ENCODE peak calls at places on chromosomes 2 and 18, in four cellular contexts. One of them, this sample, is unnamed.

GRCh38 chr18:36798738-36799473 is 29.9 kb downstream of the TPGS2 start:
- DNase-seq in glutamatergic neuron: no peak
- DNase-seq in fibroblast of the conjunctiva: no peak
- DNase-seq in skeletal muscle cell: no peak
- DNase-seq in this sample: no peak

GRCh38 chr2:126990605-126991532 is 92.2 kb downstream of the TEX51 start:
- DNase-seq in skeletal muscle cell: no peak
- DNase-seq in fibroblast of the conjunctiva: no peak
- DNase-seq in glutamatergic neuron: no peak
- DNase-seq in this sample: no peak

GRCh38 chr2:214808481-214808931 is 977 bp downstream of the BARD1 start:
- DNase-seq in skeletal muscle cell: no peak
- DNase-seq in glutamatergic neuron: no peak
- DNase-seq in fibroblast of the conjunctiva: no peak
- DNase-seq in this sample: no peak

GRCh38 chr18:55380574-55380973 is 207.4 kb downstream of the TCF4 start:
- DNase-seq in fibroblast of the conjunctiva: no peak
- DNase-seq in skeletal muscle cell: no peak
- DNase-seq in glutamatergic neuron: no peak
- DNase-seq in this sample: no peak

GRCh38 chr2:28185153-28185552 is 207.5 kb upstream of the FOSL2 start:
- DNase-seq in glutamatergic neuron: no peak
- DNase-seq in skeletal muscle cell: no peak
- DNase-seq in fibroblast of the conjunctiva: no peak
- DNase-seq in this sample: no peak

GRCh38 chr18:48527467-48527866 is 11.4 kb upstream of the CTIF start:
- DNase-seq in skeletal muscle cell: no peak
- DNase-seq in fibroblast of the conjunctiva: no peak
- DNase-seq in glutamatergic neuron: no peak
- DNase-seq in this sample: no peak

GRCh38 chr2:556494-556893 is 120.7 kb downstream of the TMEM18 start:
- DNase-seq in glutamatergic neuron: no peak
- DNase-seq in skeletal muscle cell: no peak
- DNase-seq in fibroblast of the conjunctiva: no peak
- DNase-seq in this sample: no peak

GRCh38 chr2:29024882-29025430 is 43.9 kb downstream of the TOGARAM2 start:
- DNase-seq in fibroblast of the conjunctiva: no peak
- DNase-seq in skeletal muscle cell: no peak
- DNase-seq in glutamatergic neuron: no peak
- DNase-seq in this sample: peak

GRCh38 chr2:96825057-96825456 is 9.0 kb downstream of the CNNM3 start:
- DNase-seq in fibroblast of the conjunctiva: no peak
- DNase-seq in skeletal muscle cell: no peak
- DNase-seq in glutamatergic neuron: no peak
- DNase-seq in this sample: no peak

GRCh38 chr18:79692886-79693285 is 13.3 kb downstream of the CTDP1 start:
- DNase-seq in skeletal muscle cell: no peak
- DNase-seq in glutamatergic neuron: no peak
- DNase-seq in fibroblast of the conjunctiva: no peak
- DNase-seq in this sample: no peak

GRCh38 chr2:151032741-151033152 is 228.9 kb downstream of the RBM43 start:
- DNase-seq in glutamatergic neuron: no peak
- DNase-seq in skeletal muscle cell: peak
- DNase-seq in fibroblast of the conjunctiva: peak
- DNase-seq in this sample: no peak

GRCh38 chr2:95019572-95019971 is 5.9 kb upstream of the MAL start:
- DNase-seq in glutamatergic neuron: no peak
- DNase-seq in fibroblast of the conjunctiva: no peak
- DNase-seq in skeletal muscle cell: no peak
- DNase-seq in this sample: peak

GRCh38 chr2:64859208-64860161 is 129.7 kb upstream of the SLC1A4 start:
- DNase-seq in fibroblast of the conjunctiva: peak
- DNase-seq in skeletal muscle cell: peak
- DNase-seq in glutamatergic neuron: peak
- DNase-seq in this sample: no peak

GRCh38 chr2:20594048-20594750 is 56.7 kb downstream of the HS1BP3 start:
- DNase-seq in skeletal muscle cell: no peak
- DNase-seq in glutamatergic neuron: peak
- DNase-seq in fibroblast of the conjunctiva: no peak
- DNase-seq in this sample: no peak

GRCh38 chr18:2642771-2643170 is 12.8 kb upstream of the SMCHD1 start:
- DNase-seq in fibroblast of the conjunctiva: no peak
- DNase-seq in glutamatergic neuron: no peak
- DNase-seq in skeletal muscle cell: no peak
- DNase-seq in this sample: no peak

GRCh38 chr2:71608441-71608840 is 155.1 kb downstream of the DYSF start:
- DNase-seq in glutamatergic neuron: peak
- DNase-seq in fibroblast of the conjunctiva: no peak
- DNase-seq in skeletal muscle cell: no peak
- DNase-seq in this sample: no peak

GRCh38 chr18:13136689-13137040 is 81.9 kb upstream of the LDLRAD4 start:
- DNase-seq in glutamatergic neuron: peak
- DNase-seq in fibroblast of the conjunctiva: no peak
- DNase-seq in skeletal muscle cell: no peak
- DNase-seq in this sample: no peak

GRCh38 chr2:42844901-42845685 is 52.7 kb upstream of the HAAO start:
- DNase-seq in skeletal muscle cell: peak
- DNase-seq in glutamatergic neuron: no peak
- DNase-seq in fibroblast of the conjunctiva: peak
- DNase-seq in this sample: no peak

GRCh38 chr2:43073373-43073772 is 153.0 kb downstream of the ZFP36L2 start:
- DNase-seq in glutamatergic neuron: no peak
- DNase-seq in fibroblast of the conjunctiva: peak
- DNase-seq in skeletal muscle cell: peak
- DNase-seq in this sample: no peak

GRCh38 chr2:234712421-234712935 is 215.6 kb upstream of the ARL4C start:
- DNase-seq in fibroblast of the conjunctiva: no peak
- DNase-seq in skeletal muscle cell: no peak
- DNase-seq in glutamatergic neuron: no peak
- DNase-seq in this sample: no peak

GRCh38 chr2:56749152-56749752 is 565.5 kb downstream of the CCDC85A start:
- DNase-seq in glutamatergic neuron: no peak
- DNase-seq in skeletal muscle cell: peak
- DNase-seq in fibroblast of the conjunctiva: peak
- DNase-seq in this sample: no peak

GRCh38 chr18:79353238-79353637 is 42.5 kb upstream of the NFATC1 start:
- DNase-seq in glutamatergic neuron: peak
- DNase-seq in skeletal muscle cell: no peak
- DNase-seq in fibroblast of the conjunctiva: no peak
- DNase-seq in this sample: no peak

GRCh38 chr2:166373951-166374350 is 1.8 kb downstream of the SCN9A start:
- DNase-seq in fibroblast of the conjunctiva: peak
- DNase-seq in glutamatergic neuron: no peak
- DNase-seq in skeletal muscle cell: peak
- DNase-seq in this sample: no peak

GRCh38 chr2:162126145-162126926 is 25.7 kb downstream of the GCG start:
- DNase-seq in skeletal muscle cell: no peak
- DNase-seq in fibroblast of the conjunctiva: no peak
- DNase-seq in glutamatergic neuron: no peak
- DNase-seq in this sample: no peak

GRCh38 chr2:177335917-177336450 is 56.6 kb upstream of the AGPS start:
- DNase-seq in fibroblast of the conjunctiva: no peak
- DNase-seq in glutamatergic neuron: no peak
- DNase-seq in skeletal muscle cell: no peak
- DNase-seq in this sample: no peak

GRCh38 chr2:109046925-109047508 is 58.0 kb upstream of the EDAR start:
- DNase-seq in fibroblast of the conjunctiva: no peak
- DNase-seq in skeletal muscle cell: no peak
- DNase-seq in glutamatergic neuron: no peak
- DNase-seq in this sample: no peak

GRCh38 chr2:212145111-212145510 is 393.5 kb downstream of the ERBB4 start:
- DNase-seq in skeletal muscle cell: peak
- DNase-seq in fibroblast of the conjunctiva: no peak
- DNase-seq in glutamatergic neuron: no peak
- DNase-seq in this sample: no peak

GRCh38 chr18:27843783-27844415 is 333.0 kb downstream of the CDH2 start:
- DNase-seq in fibroblast of the conjunctiva: no peak
- DNase-seq in skeletal muscle cell: peak
- DNase-seq in glutamatergic neuron: no peak
- DNase-seq in this sample: no peak

GRCh38 chr2:74045454-74045853 is 60.7 kb downstream of the TET3 start:
- DNase-seq in skeletal muscle cell: peak
- DNase-seq in glutamatergic neuron: no peak
- DNase-seq in fibroblast of the conjunctiva: no peak
- DNase-seq in this sample: no peak

GRCh38 chr18:32998285-32998684 is 225.5 kb upstream of the KLHL14 start:
- DNase-seq in glutamatergic neuron: no peak
- DNase-seq in skeletal muscle cell: no peak
- DNase-seq in fibroblast of the conjunctiva: no peak
- DNase-seq in this sample: no peak

GRCh38 chr2:102806250-102806837 is 44.5 kb downstream of the TMEM182 start:
- DNase-seq in glutamatergic neuron: peak
- DNase-seq in skeletal muscle cell: peak
- DNase-seq in fibroblast of the conjunctiva: peak
- DNase-seq in this sample: no peak

GRCh38 chr2:42917374-42918017 is 125.1 kb upstream of the HAAO start:
- DNase-seq in glutamatergic neuron: no peak
- DNase-seq in skeletal muscle cell: peak
- DNase-seq in fibroblast of the conjunctiva: peak
- DNase-seq in this sample: no peak

GRCh38 chr2:8303322-8303832 is 378.5 kb upstream of the ID2 start:
- DNase-seq in fibroblast of the conjunctiva: no peak
- DNase-seq in glutamatergic neuron: no peak
- DNase-seq in skeletal muscle cell: no peak
- DNase-seq in this sample: peak